ENCODE peak calls at places on chromosomes 5 and 9, in six cellular contexts. W is colonic mucosa, G is left ventricle myocardium inferior, D is IMR-90, U is right atrium auricular region, Z is neural progenitor cell. X is an unnamed sample.

GRCh38 chr9:37676411-37676830 is 25.7 kb downstream of the FRMPD1 start:
- DNase-seq in W (no peak), G (no peak), D (no peak), U (no peak), Z (peak; percentile 58), X (no peak)

GRCh38 chr9:18910858-18911257 is 122.2 kb downstream of the SAXO1 start:
- DNase-seq in W (no peak), G (no peak), D (peak; percentile 53), U (no peak), Z (no peak), X (no peak)

GRCh38 chr9:126299706-126300276 is 26.8 kb upstream of the MVB12B start:
- DNase-seq in W (peak; percentile 46), G (no peak), D (no peak), U (no peak), Z (no peak), X (no peak)

GRCh38 chr9:93134018-93134739 is at the start of gene NINJ1:
- DNase-seq in W (peak; percentile 76), G (peak; percentile 76), D (peak; percentile 60), U (peak; percentile 80), Z (peak; percentile 91), X (peak; percentile 81)

GRCh38 chr5:61332891-61333350 is 863 bp downstream of the ZSWIM6 start:
- DNase-seq in W (peak; percentile 54), G (peak; percentile 47), D (peak; percentile 66), U (no peak), Z (peak; percentile 55), X (peak; percentile 79)

GRCh38 chr9:33180526-33181184 is 13.5 kb upstream of the B4GALT1 start:
- DNase-seq in W (no peak), G (no peak), D (peak; percentile 70), U (no peak), Z (no peak), X (no peak)

GRCh38 chr5:135714126-135714894 is 120.2 kb upstream of the SLC25A48 start:
- DNase-seq in W (no peak), G (no peak), D (no peak), U (no peak), Z (no peak), X (no peak)

GRCh38 chr5:138179277-138179857 is 455 bp downstream of the KIF20A start:
- DNase-seq in W (peak; percentile 22), G (no peak), D (no peak), U (no peak), Z (peak; percentile 48), X (no peak)

GRCh38 chr5:6373081-6373846 is 5.1 kb downstream of the MED10 start:
- DNase-seq in W (no peak), G (no peak), D (no peak), U (peak; percentile 26), Z (no peak), X (no peak)

GRCh38 chr9:90795084-90795483 is 6.5 kb upstream of the SYK start:
- DNase-seq in W (no peak), G (no peak), D (no peak), U (no peak), Z (no peak), X (no peak)

GRCh38 chr9:2676466-2676865 is 40.8 kb upstream of the KCNV2 start:
- DNase-seq in W (peak; percentile 26), G (no peak), D (no peak), U (no peak), Z (no peak), X (no peak)

GRCh38 chr9:14945351-14945750 is 35.1 kb upstream of the FREM1 start:
- DNase-seq in W (no peak), G (no peak), D (no peak), U (no peak), Z (no peak), X (no peak)

GRCh38 chr5:103424008-103424407 is 138.6 kb downstream of the NUDT12 start:
- DNase-seq in W (no peak), G (no peak), D (peak; percentile 46), U (no peak), Z (no peak), X (no peak)

GRCh38 chr9:74753650-74754049 is 134.1 kb downstream of the TRPM6 start:
- DNase-seq in W (no peak), G (no peak), D (no peak), U (no peak), Z (no peak), X (no peak)

GRCh38 chr9:106333487-106333886 is 529.5 kb upstream of the ZNF462 start:
- DNase-seq in W (no peak), G (no peak), D (no peak), U (no peak), Z (no peak), X (no peak)

GRCh38 chr5:74370168-74370567 is 270.4 kb downstream of the ENC1 start:
- DNase-seq in W (no peak), G (no peak), D (no peak), U (no peak), Z (no peak), X (no peak)

GRCh38 chr5:136182618-136183017 is 10.3 kb downstream of the SMIM32 start:
- DNase-seq in W (no peak), G (no peak), D (peak; percentile 47), U (no peak), Z (no peak), X (no peak)

GRCh38 chr5:138180841-138181240 is 1.9 kb downstream of the KIF20A start:
- DNase-seq in W (no peak), G (no peak), D (no peak), U (no peak), Z (no peak), X (no peak)

GRCh38 chr5:123875444-123876264 is 363.7 kb downstream of the CSNK1G3 start:
- DNase-seq in W (peak; percentile 25), G (no peak), D (no peak), U (no peak), Z (peak; percentile 86), X (no peak)

GRCh38 chr9:4828776-4829175 is 36.0 kb downstream of the RCL1 start:
- DNase-seq in W (no peak), G (no peak), D (peak; percentile 56), U (no peak), Z (no peak), X (no peak)

GRCh38 chr9:17480966-17481365 is 97.9 kb upstream of the SH3GL2 start:
- DNase-seq in W (no peak), G (peak; percentile 11), D (no peak), U (no peak), Z (no peak), X (peak; percentile 41)

GRCh38 chr5:57033103-57033502 is 81.2 kb upstream of the MIER3 start:
- DNase-seq in W (peak; percentile 88), G (no peak), D (no peak), U (no peak), Z (no peak), X (no peak)

GRCh38 chr9:29775491-29775890 is 2202.2 kb upstream of the C9orf72 start:
- DNase-seq in W (no peak), G (no peak), D (no peak), U (no peak), Z (no peak), X (no peak)

GRCh38 chr5:61052870-61053269 is 107.9 kb downstream of the NDUFAF2 start:
- DNase-seq in W (no peak), G (no peak), D (peak; percentile 91), U (no peak), Z (no peak), X (no peak)

GRCh38 chr9:11235061-11235460 is 622.3 kb upstream of the PTPRD start:
- DNase-seq in W (no peak), G (no peak), D (no peak), U (no peak), Z (no peak), X (no peak)

GRCh38 chr5:180078348-180078747 is 6.8 kb upstream of the RNF130 start:
- DNase-seq in W (no peak), G (no peak), D (no peak), U (no peak), Z (no peak), X (no peak)

GRCh38 chr5:146802945-146803522 is 75.5 kb downstream of the PPP2R2B start:
- DNase-seq in W (no peak), G (no peak), D (no peak), U (no peak), Z (no peak), X (no peak)

DNA sequence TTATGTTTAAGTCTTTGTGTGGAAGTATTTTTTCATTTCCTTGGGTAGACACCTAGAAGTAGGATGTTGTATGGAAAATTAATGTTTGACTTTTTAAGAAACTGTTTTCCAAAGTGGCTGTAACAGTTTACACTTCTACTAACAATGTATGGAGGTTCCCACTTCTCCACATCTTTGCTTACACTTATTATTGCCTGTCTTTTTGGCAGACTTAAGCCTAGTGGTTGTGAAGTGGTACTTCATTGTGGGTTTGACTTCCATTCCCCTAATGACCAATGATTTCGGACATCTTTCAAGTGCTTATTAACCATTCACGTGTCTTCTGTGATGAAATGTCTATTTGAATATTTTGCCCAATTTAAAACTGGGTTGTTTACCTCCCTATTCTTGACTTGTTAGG is 91.5 kb upstream of the CDKN2B start:
- DNase-seq in W (no peak), G (no peak), D (no peak), U (no peak), Z (peak; percentile 21), X (no peak)
- TF ChIP-seq CTCF in W (no peak), G (no peak), D (peak; percentile 14), U (no peak), Z (peak; percentile 48), X (no peak)

GRCh38 chr9:124697326-124698200 is 73.5 kb downstream of the NR6A1 start:
- DNase-seq in W (no peak), G (no peak), D (peak; percentile 61), U (no peak), Z (no peak), X (no peak)
- H3K27ac ChIP-seq in W (no peak overlapping the region), G (no peak overlapping the region), D (peak overlapping the region; percentile 51), U (no peak overlapping the region), Z (no peak overlapping the region), X (no peak overlapping the region)

GRCh38 chr5:37514946-37515345 is 135.8 kb downstream of the WDR70 start:
- DNase-seq in W (no peak), G (no peak), D (no peak), U (no peak), Z (no peak), X (no peak)
- TF ChIP-seq CTCF in W (no peak), G (no peak), D (no peak), U (no peak), Z (no peak), X (no peak)

GRCh38 chr5:149221731-149222342 is 49.8 kb upstream of the AFAP1L1 start:
- DNase-seq in W (no peak), G (no peak), D (peak; percentile 84), U (no peak), Z (no peak), X (no peak)

GRCh38 chr5:149219584-149219983 is 52.1 kb upstream of the AFAP1L1 start:
- DNase-seq in W (no peak), G (no peak), D (no peak), U (no peak), Z (no peak), X (no peak)

GRCh38 chr5:149221326-149221725 is 50.3 kb upstream of the AFAP1L1 start:
- DNase-seq in W (no peak), G (no peak), D (peak; percentile 83), U (no peak), Z (no peak), X (no peak)

GRCh38 chr5:149223081-149223848 is 48.4 kb upstream of the AFAP1L1 start:
- DNase-seq in W (no peak), G (no peak), D (peak; percentile 53), U (no peak), Z (no peak), X (no peak)

GRCh38 chr5:149220750-149221149 is 50.9 kb upstream of the AFAP1L1 start:
- DNase-seq in W (no peak), G (no peak), D (no peak), U (no peak), Z (no peak), X (no peak)
- H3K27ac ChIP-seq in W (no peak overlapping the region), G (peak overlapping the region; percentile 70), D (peak overlapping the region; percentile 88), U (peak overlapping the region; percentile 69), Z (no peak overlapping the region), X (peak overlapping the region; percentile 25)

X was measured in lower lobe of right lung.